ENCODE peak calls at places on chromosome 13, in six cellular contexts. U is A549, J is B cell, S is uterus, Z is type B pancreatic cell, I is pancreas. R is an unnamed sample.

GRCh38 chr13:106619688-106620555 is 52.0 kb upstream of the ARGLU1 start:
- DNase-seq in S (no peak), U (peak; percentile 51), I (peak; percentile 17), J (peak; percentile 27), Z (no peak), R (peak; percentile 57)

GRCh38 chr13:26681036-26681435 is 79.5 kb downstream of the GPR12 start:
- DNase-seq in U (no peak), S (no peak), I (no peak), Z (no peak), J (no peak), R (no peak)

GRCh38 chr13:27194895-27195764 is 23.5 kb upstream of the USP12 start:
- DNase-seq in J (no peak), U (peak; percentile 88), I (no peak), S (no peak), Z (no peak), R (no peak)

GRCh38 chr13:106721599-106721998 is 153.7 kb upstream of the ARGLU1 start:
- DNase-seq in U (no peak), J (no peak), Z (no peak), I (no peak), S (no peak), R (no peak)

GRCh38 chr13:44117351-44117750 is 237.6 kb downstream of the LACC1 start:
- DNase-seq in Z (no peak), U (no peak), J (peak; percentile 9), I (no peak), S (no peak), R (no peak)

GRCh38 chr13:19185086-19185864 is 3.7 kb upstream of the TUBA3C start:
- DNase-seq in Z (no peak), U (no peak), J (no peak), I (no peak), S (no peak), R (peak; percentile 11)

GRCh38 chr13:28100149-28101121 is at the start of gene FLT3:
- DNase-seq in U (peak; percentile 17), S (no peak), J (peak; percentile 68), Z (no peak), I (peak; percentile 45), R (peak; percentile 73)

GRCh38 chr13:42571895-42572294 is 2.1 kb upstream of the TNFSF11 start:
- DNase-seq in I (no peak), J (no peak), S (no peak), U (no peak), Z (no peak), R (no peak)

GRCh38 chr13:23377603-23378002 is 55.9 kb downstream of the SACS start:
- DNase-seq in Z (no peak), I (no peak), S (peak; percentile 21), U (no peak), J (no peak), R (no peak)

GRCh38 chr13:67228909-67229308 is 1.2 kb downstream of the PCDH9 start:
- DNase-seq in Z (no peak), S (no peak), J (no peak), I (no peak), U (no peak), R (no peak)

GRCh38 chr13:72505376-72505775 is 222.1 kb downstream of the MZT1 start:
- DNase-seq in Z (no peak), U (no peak), I (no peak), S (no peak), J (no peak), R (no peak)

GRCh38 chr13:90105881-90106496 is 1241.5 kb upstream of the MIR17HG start:
- DNase-seq in U (no peak), I (no peak), Z (no peak), S (no peak), J (no peak), R (no peak)

GRCh38 chr13:80164451-80164850 is 176.5 kb downstream of the SPRY2 start:
- DNase-seq in S (no peak), Z (no peak), J (no peak), U (no peak), I (no peak), R (no peak)

GRCh38 chr13:22793598-22794134 is 387.1 kb upstream of the SGCG start:
- DNase-seq in Z (no peak), S (no peak), J (no peak), I (no peak), U (peak; percentile 6), R (no peak)

GRCh38 chr13:26727122-26727521 is 33.5 kb downstream of the GPR12 start:
- DNase-seq in U (no peak), Z (no peak), I (no peak), S (no peak), J (no peak), R (no peak)

GRCh38 chr13:109572389-109572788 is 214.0 kb downstream of the IRS2 start:
- DNase-seq in U (no peak), J (no peak), I (no peak), S (no peak), Z (no peak), R (no peak)

GRCh38 chr13:80086304-80086721 is 254.6 kb downstream of the SPRY2 start:
- DNase-seq in Z (no peak), U (peak; percentile 50), J (no peak), I (no peak), S (no peak), R (no peak)

GRCh38 chr13:21326155-21327030 is 132.7 kb downstream of the ZDHHC20 start:
- DNase-seq in S (peak; percentile 19), J (peak; percentile 20), I (no peak), U (no peak), Z (no peak), R (no peak)

GRCh38 chr13:78298657-78299056 is 304.7 kb downstream of the POU4F1 start:
- DNase-seq in U (no peak), Z (no peak), I (no peak), J (no peak), S (no peak), R (no peak)

GRCh38 chr13:112521073-112521685 is 66.8 kb downstream of the TUBGCP3 start:
- DNase-seq in I (no peak), Z (no peak), U (no peak), S (no peak), J (no peak), R (no peak)

GRCh38 chr13:112513761-112514160 is 74.2 kb downstream of the TUBGCP3 start:
- DNase-seq in U (no peak), J (no peak), I (no peak), S (no peak), Z (no peak), R (no peak)

GRCh38 chr13:112519517-112520060 is 68.4 kb downstream of the TUBGCP3 start:
- DNase-seq in Z (no peak), U (no peak), J (no peak), S (no peak), I (no peak), R (no peak)

GRCh38 chr13:112510987-112511715 is 76.8 kb downstream of the TUBGCP3 start:
- DNase-seq in J (no peak), U (no peak), I (no peak), Z (no peak), S (no peak), R (no peak)

DNA sequence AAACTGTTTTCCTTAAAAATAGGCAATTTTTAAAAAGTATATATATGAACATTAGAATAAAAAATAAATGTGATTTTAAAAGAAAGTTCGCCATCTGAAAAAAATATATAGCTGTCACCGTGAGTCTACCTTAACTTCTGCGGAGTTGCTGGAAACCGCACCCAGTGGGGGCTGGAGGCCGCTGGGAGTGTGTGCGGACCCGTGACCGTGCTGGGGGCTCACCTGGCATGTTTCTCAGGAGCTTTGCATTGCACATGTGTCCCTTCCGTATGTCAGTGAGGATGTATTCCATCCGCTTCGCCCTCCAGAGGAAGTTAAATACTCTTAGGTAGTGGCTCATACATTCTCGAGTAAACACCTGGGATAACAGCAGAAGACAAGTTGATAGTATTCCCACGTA is 71.7 kb downstream of the TUBGCP3 start:
- DNase-seq in Z (no peak), U (no peak), S (no peak), J (no peak), I (no peak), R (no peak)
- TF ChIP-seq CTCF in Z (no peak), U (no peak), S (no peak), J (no peak), I (no peak), R (no peak)

GRCh38 chr13:114065141-114065925 is 67.1 kb downstream of the RASA3 start:
- DNase-seq in I (peak; percentile 84), S (peak; percentile 90), U (peak; percentile 89), J (peak; percentile 68), Z (no peak), R (peak; percentile 61)
- TF ChIP-seq CTCF in I (no peak), S (peak; percentile 5), U (no peak), J (no peak), Z (no peak), R (no peak)

DNA sequence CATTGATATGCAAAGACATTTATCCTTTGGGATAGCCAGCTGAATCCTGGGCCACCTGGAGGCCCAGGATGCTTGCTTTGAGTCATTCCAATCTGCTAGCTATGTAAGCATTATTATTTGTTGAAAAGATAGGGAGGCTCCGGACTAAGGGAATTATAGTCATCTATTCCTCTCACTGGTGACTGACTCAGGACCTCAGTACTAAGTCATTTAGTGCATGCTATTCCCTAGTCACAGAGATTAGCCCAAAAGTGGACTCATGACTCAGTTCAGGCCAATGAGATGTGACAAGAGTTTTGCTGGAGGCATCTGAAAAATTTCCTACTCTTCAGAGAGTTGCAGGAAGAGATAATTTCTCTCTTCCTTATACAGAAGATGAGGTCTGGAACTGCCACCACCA is 67.9 kb upstream of the ITM2B start:
- DNase-seq in S (no peak), Z (no peak), J (no peak), U (no peak), I (no peak), R (no peak)
- TF ChIP-seq CTCF in S (no peak), Z (no peak), J (no peak), U (no peak), I (no peak), R (no peak)

DNA sequence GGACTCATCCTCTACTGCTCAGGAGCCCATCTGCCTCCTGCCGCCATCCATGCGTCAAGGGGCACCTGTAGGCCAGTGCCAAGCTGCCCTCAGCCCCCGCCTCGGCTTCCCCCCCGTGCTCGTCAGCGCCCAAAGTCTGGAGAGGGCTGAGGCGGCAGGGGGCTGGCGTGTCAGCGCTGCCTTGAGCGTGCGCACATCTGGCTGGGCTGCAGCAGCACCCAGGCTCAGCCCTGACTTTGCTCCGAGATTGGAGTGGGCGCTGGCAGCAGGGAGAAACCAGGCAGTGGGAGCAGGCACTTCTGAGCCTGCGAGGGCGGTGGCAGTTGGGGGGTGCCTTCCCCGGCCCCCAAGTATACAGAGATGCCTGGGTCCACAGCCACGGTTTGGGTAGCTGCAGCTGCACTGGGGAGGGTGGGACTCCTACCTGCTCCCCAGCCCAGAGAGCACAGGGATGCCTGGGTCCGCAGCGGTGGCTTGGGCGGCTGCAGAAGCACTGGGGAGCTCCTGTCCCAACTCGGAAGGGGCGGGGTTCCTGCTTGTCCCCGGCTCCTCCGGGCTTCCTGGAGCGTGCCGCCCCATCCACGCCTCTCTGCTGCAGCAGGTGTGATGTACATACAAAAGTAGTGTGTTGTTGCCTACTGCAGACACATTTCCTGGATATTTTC is 44.8 kb upstream of the LPAR6 start:
- DNase-seq in U (no peak), J (no peak), Z (no peak), S (no peak), I (no peak), R (no peak)
- TF ChIP-seq CTCF in U (no peak), J (no peak), Z (no peak), S (no peak), I (no peak), R (no peak)

DNA sequence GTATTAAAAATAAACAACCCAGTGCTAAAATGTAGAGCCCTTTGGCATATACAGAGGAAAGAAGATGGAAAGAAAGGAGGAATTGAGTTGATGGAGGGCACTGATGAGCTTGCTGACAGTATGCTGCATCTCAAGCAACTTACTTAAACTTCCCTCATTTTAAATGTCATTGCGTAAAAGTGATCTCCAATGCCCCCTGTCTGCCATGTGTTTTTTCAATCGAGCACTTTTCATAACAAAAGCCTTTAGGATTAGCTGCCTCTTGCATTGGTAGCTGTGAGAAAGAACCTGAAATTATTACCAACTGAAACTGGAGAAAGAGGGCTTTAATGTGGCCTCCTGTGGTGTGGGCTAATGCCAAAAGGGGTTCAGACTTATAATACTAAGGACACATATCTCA is 541.6 kb downstream of the SUCLA2 start:
- DNase-seq in U (no peak), I (no peak), S (no peak), J (peak; percentile 5), Z (no peak), R (no peak)
- TF ChIP-seq CTCF in U (no peak), I (no peak), S (no peak), J (no peak), Z (peak; percentile 58), R (no peak)

R was measured in GM10248.